ENCODE peak calls at places on chromosomes 6 and 20, in four cellular contexts. M, Z, N and L are unnamed samples.

GRCh38 chr6:3749991-3750323 is 1.6 kb downstream of the PXDC1 start:
- DNase-seq in M (peak; percentile 91), Z (no peak), N (no peak), L (peak; percentile 67)

GRCh38 chr6:35302604-35303218 is 5.1 kb downstream of the DEF6 start:
- DNase-seq in M (peak; percentile 46), Z (peak; percentile 62), N (peak; percentile 85), L (peak; percentile 49)

GRCh38 chr6:21741221-21742109 is 147.9 kb downstream of the SOX4 start:
- DNase-seq in M (peak; percentile 30), Z (no peak), N (no peak), L (no peak)

GRCh38 chr20:54377992-54378773 is 97.2 kb upstream of the DOK5 start:
- DNase-seq in M (no peak), Z (no peak), N (no peak), L (no peak)

GRCh38 chr6:116349216-116349615 is 21.5 kb upstream of the DSE start:
- DNase-seq in M (no peak), Z (no peak), N (no peak), L (no peak)

GRCh38 chr6:169213814-169214520 is 39.7 kb downstream of the THBS2 start:
- DNase-seq in M (no peak), Z (no peak), N (no peak), L (no peak)

GRCh38 chr6:21271431-21272155 is 322.0 kb upstream of the SOX4 start:
- DNase-seq in M (no peak), Z (no peak), N (no peak), L (no peak)

GRCh38 chr20:20205141-20205861 is 153.0 kb downstream of the CFAP61 start:
- DNase-seq in M (no peak), Z (no peak), N (no peak), L (no peak)

GRCh38 chr6:99810942-99811633 is 182.9 kb downstream of the MCHR2 start:
- DNase-seq in M (no peak), Z (no peak), N (no peak), L (no peak)

GRCh38 chr20:36582821-36583220 is 9.4 kb downstream of the TGIF2 start:
- DNase-seq in M (no peak), Z (no peak), N (no peak), L (no peak)

GRCh38 chr20:25605146-25605545 is 18.7 kb downstream of the NANP start:
- DNase-seq in M (no peak), Z (no peak), N (no peak), L (no peak)

GRCh38 chr20:32523613-32524218 is 61.4 kb downstream of the NOL4L start:
- DNase-seq in M (no peak), Z (no peak), N (peak; percentile 36), L (peak; percentile 13)

GRCh38 chr6:98574991-98575390 is 259.4 kb upstream of the POU3F2 start:
- DNase-seq in M (no peak), Z (no peak), N (no peak), L (no peak)

GRCh38 chr6:23601811-23602340 is 524.1 kb upstream of the NRSN1 start:
- DNase-seq in M (no peak), Z (no peak), N (no peak), L (no peak)

GRCh38 chr6:146526192-146526591 is 17.4 kb upstream of the RAB32 start:
- DNase-seq in M (no peak), Z (no peak), N (no peak), L (no peak)

GRCh38 chr6:50657513-50657912 is 55.8 kb upstream of the TFAP2D start:
- DNase-seq in M (no peak), Z (no peak), N (no peak), L (no peak)

GRCh38 chr6:46290435-46290834 is 119.7 kb upstream of the ENPP5 start:
- DNase-seq in M (no peak), Z (no peak), N (no peak), L (no peak)

GRCh38 chr6:113893866-113894265 is 36.7 kb downstream of the MARCKS start:
- DNase-seq in M (peak; percentile 41), Z (no peak), N (no peak), L (no peak)

GRCh38 chr20:16761305-16761829 is 13.2 kb downstream of the OTOR start:
- DNase-seq in M (peak; percentile 67), Z (no peak), N (no peak), L (no peak)

GRCh38 chr6:37653933-37654565 is 43.6 kb downstream of the MDGA1 start:
- DNase-seq in M (peak; percentile 62), Z (no peak), N (no peak), L (no peak)

GRCh38 chr20:48858075-48858790 is 30.4 kb upstream of the PREX1 start:
- DNase-seq in M (no peak), Z (no peak), N (no peak), L (no peak)

GRCh38 chr20:20079102-20079784 is 26.9 kb downstream of the CFAP61 start:
- DNase-seq in M (no peak), Z (no peak), N (no peak), L (no peak)

GRCh38 chr6:159973406-159973805 is 4.5 kb downstream of the IGF2R start:
- DNase-seq in M (no peak), Z (no peak), N (no peak), L (no peak)

GRCh38 chr6:169204167-169204566 is 49.5 kb downstream of the THBS2 start:
- DNase-seq in M (no peak), Z (no peak), N (no peak), L (no peak)

GRCh38 chr6:104400844-104401243 is 458.9 kb downstream of the HACE1 start:
- DNase-seq in M (no peak), Z (no peak), N (no peak), L (no peak)

GRCh38 chr20:48615871-48616270 is 211.9 kb downstream of the PREX1 start:
- DNase-seq in M (no peak), Z (no peak), N (no peak), L (no peak)

GRCh38 chr20:48846516-48847492 is 19.0 kb upstream of the PREX1 start:
- DNase-seq in M (no peak), Z (no peak), N (no peak), L (no peak)

GRCh38 chr6:54255881-54256280 is 52.4 kb upstream of the TINAG start:
- DNase-seq in M (no peak), Z (no peak), N (no peak), L (no peak)

GRCh38 chr6:142485256-142485655 is 183.4 kb downstream of the ADGRG6 start:
- DNase-seq in M (no peak), Z (no peak), N (no peak), L (no peak)

GRCh38 chr6:165895421-165896165 is 232.6 kb upstream of the PDE10A start:
- DNase-seq in M (no peak), Z (no peak), N (no peak), L (no peak)

GRCh38 chr20:58677205-58677604 is 15.4 kb upstream of the NPEPL1 start:
- DNase-seq in M (no peak), Z (no peak), N (no peak), L (no peak)

GRCh38 chr6:150352321-150353296 is 16.2 kb upstream of the IYD start:
- DNase-seq in M (peak; percentile 64), Z (no peak), N (no peak), L (no peak)

GRCh38 chr6:146990821-146991798 is 213.1 kb upstream of the STXBP5 start:
- DNase-seq in M (peak; percentile 31), Z (no peak), N (no peak), L (no peak)

GRCh38 chr6:36216559-36216958 is 20.0 kb downstream of the BRPF3 start:
- DNase-seq in M (peak; percentile 18), Z (no peak), N (no peak), L (no peak)